ENCODE peak calls at places on chromosomes 13 and 19, in four cellular contexts. One of them, this sample, is unnamed.

GRCh38 chr19:49642488-49643035 is 553 bp downstream of the SCAF1 start:
- DNase-seq in heart left ventricle: no peak
- DNase-seq in GM12865: no peak
- DNase-seq in fibroblast of the aortic adventitia: no peak
- DNase-seq in this sample: no peak

GRCh38 chr13:28569886-28570285 is 75.0 kb upstream of the FLT1 start:
- DNase-seq in heart left ventricle: no peak
- DNase-seq in GM12865: no peak
- DNase-seq in fibroblast of the aortic adventitia: no peak
- DNase-seq in this sample: no peak

GRCh38 chr19:8221161-8221560 is 12.0 kb downstream of the CERS4 start:
- DNase-seq in heart left ventricle: no peak
- DNase-seq in GM12865: no peak
- DNase-seq in fibroblast of the aortic adventitia: no peak
- DNase-seq in this sample: no peak

GRCh38 chr13:102846261-102847015 is 606 bp downstream of the ERCC5 start:
- DNase-seq in heart left ventricle: peak
- DNase-seq in GM12865: peak
- DNase-seq in fibroblast of the aortic adventitia: peak
- DNase-seq in this sample: peak

GRCh38 chr13:62357887-62358645 is 942.4 kb upstream of the PCDH20 start:
- DNase-seq in heart left ventricle: no peak
- DNase-seq in GM12865: peak
- DNase-seq in fibroblast of the aortic adventitia: no peak
- DNase-seq in this sample: peak

GRCh38 chr13:90838561-90838960 is 508.9 kb upstream of the MIR17HG start:
- DNase-seq in heart left ventricle: no peak
- DNase-seq in GM12865: no peak
- DNase-seq in fibroblast of the aortic adventitia: no peak
- DNase-seq in this sample: no peak

GRCh38 chr13:44474122-44474910 is 100.7 kb downstream of the SERP2 start:
- DNase-seq in heart left ventricle: no peak
- DNase-seq in GM12865: no peak
- DNase-seq in fibroblast of the aortic adventitia: peak
- DNase-seq in this sample: peak

GRCh38 chr13:99642006-99642405 is 140.7 kb downstream of the TM9SF2 start:
- DNase-seq in heart left ventricle: no peak
- DNase-seq in GM12865: no peak
- DNase-seq in fibroblast of the aortic adventitia: no peak
- DNase-seq in this sample: no peak

GRCh38 chr19:57719424-57719823 is 8.0 kb downstream of the ZNF671 start:
- DNase-seq in heart left ventricle: no peak
- DNase-seq in GM12865: no peak
- DNase-seq in fibroblast of the aortic adventitia: no peak
- DNase-seq in this sample: no peak

GRCh38 chr13:79647518-79647917 is 166.6 kb downstream of the NDFIP2 start:
- DNase-seq in heart left ventricle: no peak
- DNase-seq in GM12865: no peak
- DNase-seq in fibroblast of the aortic adventitia: no peak
- DNase-seq in this sample: peak

GRCh38 chr19:18635831-18636182 is 1.0 kb upstream of the KLHL26 start:
- DNase-seq in heart left ventricle: no peak
- DNase-seq in GM12865: no peak
- DNase-seq in fibroblast of the aortic adventitia: no peak
- DNase-seq in this sample: no peak

GRCh38 chr19:3977242-3978143 is 6.6 kb upstream of the DAPK3 start:
- DNase-seq in heart left ventricle: peak
- DNase-seq in GM12865: no peak
- DNase-seq in fibroblast of the aortic adventitia: no peak
- DNase-seq in this sample: no peak

GRCh38 chr13:60369242-60369641 is 27.8 kb upstream of the TDRD3 start:
- DNase-seq in heart left ventricle: no peak
- DNase-seq in GM12865: no peak
- DNase-seq in fibroblast of the aortic adventitia: peak
- DNase-seq in this sample: peak

GRCh38 chr19:32651729-32652140 is 23.2 kb downstream of the ANKRD27 start:
- DNase-seq in heart left ventricle: peak
- DNase-seq in GM12865: no peak
- DNase-seq in fibroblast of the aortic adventitia: no peak
- DNase-seq in this sample: no peak

GRCh38 chr13:79404361-79404760 is 1.7 kb downstream of the RBM26 start:
- DNase-seq in heart left ventricle: no peak
- DNase-seq in GM12865: peak
- DNase-seq in fibroblast of the aortic adventitia: no peak
- DNase-seq in this sample: no peak

GRCh38 chr13:112733661-112734379 is 44.0 kb downstream of the ATP11A start:
- DNase-seq in heart left ventricle: no peak
- DNase-seq in GM12865: no peak
- DNase-seq in fibroblast of the aortic adventitia: peak
- DNase-seq in this sample: no peak

GRCh38 chr19:14146789-14147216 is 10.4 kb upstream of the ASF1B start:
- DNase-seq in heart left ventricle: no peak
- DNase-seq in GM12865: no peak
- DNase-seq in fibroblast of the aortic adventitia: peak
- DNase-seq in this sample: peak

GRCh38 chr13:100941811-100942361 is 267.3 kb upstream of the TMTC4 start:
- DNase-seq in heart left ventricle: no peak
- DNase-seq in GM12865: no peak
- DNase-seq in fibroblast of the aortic adventitia: no peak
- DNase-seq in this sample: no peak

GRCh38 chr19:47032171-47032811 is 12.7 kb downstream of the NPAS1 start:
- DNase-seq in heart left ventricle: no peak
- DNase-seq in GM12865: peak
- DNase-seq in fibroblast of the aortic adventitia: no peak
- DNase-seq in this sample: no peak

GRCh38 chr19:15264061-15264932 is 32.0 kb upstream of the EPHX3 start:
- DNase-seq in heart left ventricle: peak
- DNase-seq in GM12865: peak
- DNase-seq in fibroblast of the aortic adventitia: peak
- DNase-seq in this sample: peak

GRCh38 chr19:18414504-18415176 is 4.6 kb upstream of the SSBP4 start:
- DNase-seq in heart left ventricle: peak
- DNase-seq in GM12865: peak
- DNase-seq in fibroblast of the aortic adventitia: no peak
- DNase-seq in this sample: no peak

GRCh38 chr19:39372047-39372802 is 18.7 kb downstream of the PAF1 start:
- DNase-seq in heart left ventricle: peak
- DNase-seq in GM12865: no peak
- DNase-seq in fibroblast of the aortic adventitia: peak
- DNase-seq in this sample: peak

GRCh38 chr19:1169921-1170885 is 3.9 kb downstream of the SBNO2 start:
- DNase-seq in heart left ventricle: peak
- DNase-seq in GM12865: no peak
- DNase-seq in fibroblast of the aortic adventitia: peak
- DNase-seq in this sample: peak

DNA sequence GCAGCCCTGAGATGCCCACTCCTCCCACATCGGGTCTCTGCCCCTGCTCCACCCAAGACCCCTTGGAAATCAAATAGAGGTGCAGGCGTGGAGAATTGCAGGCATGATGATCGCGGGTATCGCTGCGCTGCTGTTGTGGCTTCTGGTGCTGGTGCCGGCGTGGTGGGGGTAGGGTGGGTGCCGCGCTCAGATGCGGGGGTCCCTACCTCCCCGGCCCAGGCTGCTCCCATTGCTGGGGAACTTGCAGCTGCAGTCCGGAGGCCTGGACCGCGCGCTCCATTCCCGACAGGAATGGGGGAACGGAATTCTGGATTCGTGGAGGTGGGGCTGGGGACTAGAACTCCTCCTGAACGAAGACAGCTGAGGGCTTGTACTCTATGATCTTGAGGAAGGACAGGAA is 20.4 kb downstream of the CYP2F1 start:
- DNase-seq in heart left ventricle: no peak
- DNase-seq in GM12865: no peak
- DNase-seq in fibroblast of the aortic adventitia: no peak
- DNase-seq in this sample: no peak
- TF ChIP-seq CTCF in heart left ventricle: no peak
- TF ChIP-seq CTCF in GM12865: no peak
- TF ChIP-seq CTCF in fibroblast of the aortic adventitia: no peak
- TF ChIP-seq CTCF in this sample: no peak

GRCh38 chr13:111209613-111210012 is 94.5 kb downstream of the ARHGEF7 start:
- DNase-seq in heart left ventricle: no peak
- DNase-seq in GM12865: no peak
- DNase-seq in fibroblast of the aortic adventitia: no peak
- DNase-seq in this sample: no peak
- H3K4me3 ChIP-seq in heart left ventricle: no peak
- H3K4me3 ChIP-seq in GM12865: no peak
- H3K4me3 ChIP-seq in fibroblast of the aortic adventitia: no peak
- H3K4me3 ChIP-seq in this sample: no peak

GRCh38 chr13:104206450-104207044 is 1140.3 kb upstream of the SLC10A2 start:
- DNase-seq in heart left ventricle: no peak
- DNase-seq in GM12865: no peak
- DNase-seq in fibroblast of the aortic adventitia: no peak
- DNase-seq in this sample: no peak

GRCh38 chr13:104198811-104199210 is 1132.6 kb upstream of the SLC10A2 start:
- DNase-seq in heart left ventricle: no peak
- DNase-seq in GM12865: no peak
- DNase-seq in fibroblast of the aortic adventitia: no peak
- DNase-seq in this sample: no peak

DNA sequence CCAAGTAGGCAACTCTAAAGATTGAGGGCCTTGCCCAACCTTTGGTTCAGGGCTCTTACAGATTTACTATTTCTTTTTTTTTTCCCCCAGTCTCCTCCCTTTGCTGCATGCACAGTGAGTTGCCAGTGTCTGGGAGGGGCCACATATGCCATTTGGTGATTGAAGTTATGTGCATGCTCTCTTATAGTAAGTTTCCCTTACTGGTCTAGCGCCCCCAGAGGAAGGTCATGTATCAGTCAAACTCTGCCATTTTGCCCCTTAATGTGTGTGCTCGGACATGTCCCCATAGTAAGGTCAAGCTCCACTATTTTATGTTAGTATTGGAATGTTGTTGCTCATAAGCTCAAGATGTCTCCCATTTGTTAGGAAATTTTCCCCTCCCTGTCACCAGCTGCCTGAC is 1138.0 kb upstream of the SLC10A2 start:
- DNase-seq in heart left ventricle: no peak
- DNase-seq in GM12865: peak
- DNase-seq in fibroblast of the aortic adventitia: no peak
- DNase-seq in this sample: no peak
- TF ChIP-seq CTCF in heart left ventricle: no peak
- TF ChIP-seq CTCF in GM12865: peak
- TF ChIP-seq CTCF in fibroblast of the aortic adventitia: no peak
- TF ChIP-seq CTCF in this sample: no peak

GRCh38 chr19:54317108-54317964 is 4.4 kb upstream of the LILRA5 start:
- DNase-seq in heart left ventricle: no peak
- DNase-seq in GM12865: no peak
- DNase-seq in fibroblast of the aortic adventitia: no peak
- DNase-seq in this sample: no peak
- H3K4me3 ChIP-seq in heart left ventricle: no peak
- H3K4me3 ChIP-seq in GM12865: no peak
- H3K4me3 ChIP-seq in fibroblast of the aortic adventitia: no peak
- H3K4me3 ChIP-seq in this sample: no peak